ENCODE peak calls at places on chromosomes 11 and 22, in ten cellular contexts. X is HCT116, S is fibroblast of lung, P is H9, A is neuronal stem cell, J is PC-3, G is GM12878, F is colonic mucosa, M is endothelial cell of umbilical vein, C is keratinocyte. Q is an unnamed sample.

GRCh38 chr22:29316429-29316828 is 932 bp upstream of the RASL10A start:
- DNase-seq in G (no peak), M (no peak), P (no peak), A (no peak), X (no peak), J (no peak), S (no peak), F (no peak), C (no peak), Q (peak; percentile 45)

GRCh38 chr11:84628871-84629625 is 998.1 kb downstream of the DLG2 start:
- DNase-seq in X (no peak), M (no peak), F (no peak), P (no peak), A (no peak), G (no peak), S (no peak), J (no peak), C (no peak), Q (no peak)

GRCh38 chr22:50310209-50310722 is 2.8 kb upstream of the PLXNB2 start:
- DNase-seq in C (no peak), S (no peak), P (no peak), F (no peak), G (no peak), M (no peak), J (no peak), X (no peak), A (no peak), Q (peak; percentile 64)

GRCh38 chr11:109138200-109138599 is 283.8 kb upstream of the C11orf87 start:
- DNase-seq in A (no peak), G (no peak), P (no peak), X (no peak), M (no peak), C (no peak), J (peak; percentile 70), S (peak; percentile 3), F (no peak), Q (no peak)

GRCh38 chr11:128201006-128201405 is 386.4 kb downstream of the ETS1 start:
- DNase-seq in C (no peak), J (no peak), S (no peak), A (no peak), M (no peak), F (no peak), X (no peak), P (no peak), G (no peak), Q (no peak)

GRCh38 chr11:120058931-120059330 is 79.0 kb downstream of the TRIM29 start:
- DNase-seq in F (no peak), A (no peak), S (no peak), P (peak; percentile 9), M (no peak), J (no peak), G (no peak), C (no peak), X (no peak), Q (no peak)

GRCh38 chr22:30511903-30512302 is 6.4 kb upstream of the SEC14L4 start:
- DNase-seq in J (no peak), M (no peak), S (no peak), G (no peak), X (no peak), P (no peak), C (no peak), F (no peak), A (no peak), Q (no peak)

GRCh38 chr22:27797793-27798525 is 3.6 kb downstream of the MN1 start:
- DNase-seq in M (no peak), X (no peak), S (no peak), J (no peak), A (no peak), C (no peak), F (no peak), G (no peak), P (peak; percentile 61), Q (peak; percentile 72)

GRCh38 chr11:68517121-68517741 is 56.7 kb downstream of the PPP6R3 start:
- DNase-seq in C (no peak), X (no peak), M (no peak), S (no peak), P (no peak), A (no peak), G (no peak), J (no peak), F (no peak), Q (no peak)

GRCh38 chr11:30174265-30175022 is 56.4 kb upstream of the FSHB start:
- DNase-seq in X (no peak), J (no peak), S (no peak), A (no peak), P (no peak), F (no peak), M (no peak), C (no peak), G (no peak), Q (no peak)

GRCh38 chr11:102763440-102763839 is 17.0 kb downstream of the MMP10 start:
- DNase-seq in C (no peak), J (peak; percentile 68), F (no peak), X (no peak), G (no peak), M (peak; percentile 30), P (no peak), S (no peak), A (no peak), Q (no peak)

GRCh38 chr11:4092031-4092430 is 2.6 kb upstream of the RRM1 start:
- DNase-seq in J (no peak), P (no peak), M (no peak), X (no peak), S (no peak), F (no peak), A (no peak), C (no peak), G (no peak), Q (no peak)

GRCh38 chr11:63834532-63835155 is 4.3 kb upstream of the MARK2 start:
- DNase-seq in X (no peak), G (no peak), F (no peak), A (no peak), J (no peak), C (no peak), S (no peak), P (no peak), M (no peak), Q (peak; percentile 45)

GRCh38 chr22:17830041-17830961 is 56.0 kb upstream of the BID start:
- DNase-seq in X (peak; percentile 52), S (peak; percentile 80), F (peak; percentile 93), C (peak; percentile 67), G (peak; percentile 51), J (peak; percentile 80), A (peak; percentile 83), M (peak; percentile 82), P (peak; percentile 87), Q (peak; percentile 88)

GRCh38 chr11:93193721-93194120 is 4.1 kb downstream of the SLC36A4 start:
- DNase-seq in J (no peak), G (no peak), C (no peak), P (no peak), X (no peak), F (no peak), M (no peak), A (no peak), S (peak; percentile 12), Q (no peak)

DNA sequence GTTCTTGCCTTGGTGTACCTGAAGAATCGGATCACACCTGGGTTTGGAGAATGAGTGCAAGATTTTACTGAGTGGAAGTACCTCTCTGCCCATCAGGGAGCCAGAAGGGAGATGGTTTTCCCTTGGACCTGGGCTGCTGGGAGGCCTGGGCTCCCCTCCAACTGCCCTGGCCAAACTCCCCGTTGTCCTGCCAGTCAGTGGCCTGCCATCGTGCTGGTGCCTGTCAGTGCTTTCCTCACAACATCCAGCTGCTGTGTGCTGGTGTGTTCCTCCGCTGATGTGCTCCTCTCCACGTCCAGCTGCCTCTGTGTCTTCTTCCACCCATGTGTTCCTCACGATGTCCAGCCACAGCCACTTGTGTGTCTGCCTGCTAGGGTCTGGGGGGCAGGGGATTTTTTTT is 87.9 kb upstream of the CLPB start:
- DNase-seq in M (no peak), S (no peak), F (no peak), J (no peak), X (no peak), C (no peak), P (no peak), G (no peak), A (no peak), Q (no peak)
- H3K9ac ChIP-seq in M (no peak overlapping the region), S (no peak overlapping the region), F (no peak overlapping the region), J (no peak overlapping the region), X (no peak overlapping the region), C (no peak overlapping the region), P (no peak overlapping the region), G (no peak overlapping the region), A (no peak overlapping the region), Q (no peak overlapping the region)

DNA sequence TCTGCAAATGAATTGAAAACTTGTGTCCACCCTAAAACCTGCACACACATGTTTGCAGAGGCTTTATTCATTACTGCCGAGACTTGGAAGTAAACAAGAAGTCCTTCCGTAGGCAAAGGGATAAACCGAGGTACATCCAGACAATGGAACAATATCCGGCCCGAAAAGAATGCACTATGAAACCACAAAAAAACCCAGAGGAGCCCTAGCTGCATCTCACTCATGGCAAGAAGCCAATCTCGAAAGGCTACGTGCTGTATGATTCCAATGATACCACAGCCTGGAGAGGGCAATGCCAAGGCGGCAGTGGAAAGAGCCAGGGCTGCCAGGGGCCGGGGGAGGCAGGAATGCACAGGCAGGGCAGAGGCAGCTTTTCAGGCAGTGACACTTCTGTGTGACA is 3.2 kb upstream of the MRPL23 start:
- DNase-seq in X (no peak), P (no peak), S (no peak), F (no peak), G (no peak), A (no peak), J (peak; percentile 44), M (peak; percentile 24), C (peak; percentile 28), Q (peak; percentile 38)
- H3K27ac ChIP-seq in X (no peak overlapping the region), P (no peak overlapping the region), S (no peak overlapping the region), F (no peak overlapping the region), G (no peak overlapping the region), A (no peak overlapping the region), J (no peak overlapping the region), M (no peak overlapping the region), C (no peak overlapping the region), Q (no peak overlapping the region)

GRCh38 chr22:49259870-49260615 is 567.6 kb downstream of the BRD1 start:
- DNase-seq in P (no peak), S (no peak), X (no peak), G (no peak), J (no peak), A (no peak), M (no peak), F (no peak), C (no peak), Q (no peak)
- H3K9me3 ChIP-seq in P (no peaks in the 10 kb centered on the region), S (no peaks in the 10 kb centered on the region), X (no peaks in the 10 kb centered on the region), G (no peaks in the 10 kb centered on the region), J (no peaks in the 10 kb centered on the region), A (peaks cover 5% of the 10 kb centered on the region), M (peaks cover 6% of the 10 kb centered on the region), F (no peaks in the 10 kb centered on the region), C (peaks cover 23% of the 10 kb centered on the region), Q (no peaks in the 10 kb centered on the region)

GRCh38 chr11:61586792-61587430 is 6.0 kb upstream of the SYT7 start:
- DNase-seq in S (no peak), C (no peak), G (no peak), F (no peak), P (no peak), X (no peak), A (no peak), M (no peak), J (peak; percentile 44), Q (no peak)
- H3K9ac ChIP-seq in S (no peak overlapping the region), C (no peak overlapping the region), G (no peak overlapping the region), F (no peak overlapping the region), P (no peak overlapping the region), X (peak overlapping the region; percentile 65), A (no peak overlapping the region), M (no peak overlapping the region), J (no peak overlapping the region), Q (no peak overlapping the region)

Q was measured in kidney.